ENCODE peak calls at places on chromosomes 1 and 21, in eight cellular contexts. D, H, B, Q, C, O, U and V are unnamed samples.

GRCh38 chr1:238409191-238409846 is 518.6 kb upstream of the ZP4 start:
- DNase-seq in Q (no peak), O (no peak), D (no peak), U (no peak), B (no peak), C (no peak), H (no peak), V (peak; percentile 83)

GRCh38 chr1:3518256-3518655 is 63.8 kb downstream of the ARHGEF16 start:
- DNase-seq in B (peak; percentile 7), D (no peak), U (peak; percentile 12), H (no peak), O (no peak), C (no peak), Q (no peak), V (no peak)

GRCh38 chr1:171438441-171438840 is 46.9 kb upstream of the PRRC2C start:
- DNase-seq in B (no peak), H (no peak), U (no peak), Q (no peak), O (no peak), D (no peak), C (no peak), V (peak; percentile 73)

GRCh38 chr1:217090073-217090911 is 367.1 kb upstream of the ESRRG start:
- DNase-seq in D (no peak), B (no peak), Q (no peak), C (peak; percentile 33), U (no peak), H (no peak), O (peak; percentile 45), V (no peak)

GRCh38 chr1:69992594-69992993 is 212.8 kb downstream of the LRRC40 start:
- DNase-seq in B (no peak), O (no peak), H (no peak), D (no peak), C (no peak), Q (no peak), U (no peak), V (no peak)

GRCh38 chr1:216119600-216119999 is 303.6 kb downstream of the USH2A start:
- DNase-seq in U (no peak), B (no peak), H (no peak), C (no peak), Q (peak; percentile 16), O (no peak), D (peak; percentile 10), V (no peak)

GRCh38 chr1:117609471-117609911 is 3.6 kb downstream of the TENT5C start:
- DNase-seq in B (no peak), O (no peak), C (no peak), Q (no peak), H (no peak), U (no peak), D (no peak), V (no peak)

GRCh38 chr1:158329807-158330206 is 1.5 kb downstream of the CD1B start:
- DNase-seq in Q (peak; percentile 68), B (no peak), H (no peak), D (peak; percentile 51), O (no peak), U (no peak), C (no peak), V (no peak)

GRCh38 chr21:14754259-14754604 is 208.1 kb upstream of the SAMSN1 start:
- DNase-seq in C (no peak), H (no peak), B (no peak), Q (no peak), O (no peak), D (no peak), U (no peak), V (no peak)

GRCh38 chr1:201791775-201792166 is 37.2 kb upstream of the IPO9 start:
- DNase-seq in C (no peak), O (peak; percentile 83), B (no peak), H (no peak), D (no peak), U (no peak), Q (no peak), V (no peak)

GRCh38 chr1:193392686-193393085 is 206.3 kb upstream of the B3GALT2 start:
- DNase-seq in O (no peak), C (no peak), U (no peak), H (no peak), Q (peak; percentile 14), B (no peak), D (no peak), V (no peak)

GRCh38 chr1:107794571-107794970 is 170.4 kb downstream of the VAV3 start:
- DNase-seq in B (no peak), Q (no peak), H (no peak), D (no peak), C (no peak), O (no peak), U (no peak), V (no peak)

GRCh38 chr1:41714613-41715389 is 203.9 kb downstream of the HIVEP3 start:
- DNase-seq in U (no peak), H (no peak), D (no peak), O (no peak), C (no peak), Q (no peak), B (no peak), V (no peak)

GRCh38 chr1:56831874-56832693 is 12.9 kb upstream of the FYB2 start:
- DNase-seq in C (peak; percentile 6), U (peak; percentile 46), O (peak; percentile 62), H (peak; percentile 54), Q (peak; percentile 63), D (peak; percentile 64), B (peak; percentile 35), V (peak; percentile 88)

GRCh38 chr1:107443027-107443426 is 302.2 kb downstream of the NTNG1 start:
- DNase-seq in U (no peak), O (no peak), B (no peak), Q (no peak), D (no peak), H (no peak), C (no peak), V (no peak)

GRCh38 chr1:221756830-221757551 is 15.1 kb upstream of the DUSP10 start:
- DNase-seq in Q (no peak), U (no peak), D (no peak), C (no peak), H (no peak), B (no peak), O (no peak), V (no peak)

GRCh38 chr1:172993640-172994039 is 57.1 kb downstream of the TNFSF18 start:
- DNase-seq in O (no peak), Q (no peak), C (no peak), D (no peak), B (no peak), U (no peak), H (no peak), V (no peak)

GRCh38 chr1:43319288-43319687 is 18.3 kb upstream of the MPL start:
- DNase-seq in U (no peak), D (no peak), C (no peak), O (no peak), B (no peak), H (no peak), Q (no peak), V (no peak)

GRCh38 chr1:55060133-55060999 is 21.0 kb downstream of the PCSK9 start:
- DNase-seq in B (no peak), O (no peak), Q (no peak), C (no peak), U (no peak), D (no peak), H (no peak), V (no peak)